ENCODE peak calls at places on chromosomes 16 and 17, in eight cellular contexts. S is EH; J is breast epithelium; Z is aorta; D is NCI-H774; Q is left kidney; N is HFFc6; I is activated naive CD4-positive, alpha-beta T cell. X is an unnamed sample.

GRCh38 chr17:78484300-78485159 is 92.7 kb downstream of the DNAH17 start:
- DNase-seq in N (no peak), S (peak), J (no peak), D (peak), Q (peak), I (peak), Z (no peak), X (no peak)

GRCh38 chr17:82933006-82933310 is 93.1 kb upstream of the ZNF750 start:
- DNase-seq in N (no peak), Q (no peak), Z (peak), I (no peak), D (no peak), J (peak), S (no peak), X (no peak)

GRCh38 chr17:70767102-70767701 is 597.9 kb downstream of the KCNJ2 start:
- DNase-seq in I (no peak), J (no peak), Q (peak), S (peak), Z (no peak), D (peak), N (peak), X (no peak)

GRCh38 chr17:77424585-77425344 is 284.0 kb downstream of the SEC14L1 start:
- DNase-seq in Q (peak), J (no peak), I (no peak), S (peak), Z (peak), D (no peak), N (peak), X (no peak)

GRCh38 chr17:38925263-38925995 is at the start of gene LASP1NB:
- DNase-seq in D (no peak), S (peak), I (no peak), Z (no peak), J (no peak), Q (peak), N (no peak), X (no peak)

GRCh38 chr16:56830669-56831068 is 34.3 kb upstream of the SLC12A3 start:
- DNase-seq in D (no peak), S (peak), J (no peak), N (no peak), Q (no peak), Z (no peak), I (no peak), X (no peak)

GRCh38 chr17:57551321-57552079 is 193.6 kb downstream of the CCDC182 start:
- DNase-seq in D (no peak), J (no peak), Z (no peak), Q (peak), I (no peak), S (no peak), N (no peak), X (no peak)

GRCh38 chr16:79271583-79271982 is 329.0 kb downstream of the MAF start:
- DNase-seq in Q (no peak), D (no peak), S (no peak), N (no peak), J (no peak), Z (no peak), I (no peak), X (no peak)

GRCh38 chr16:77767211-77767610 is 21.2 kb upstream of the VAT1L start:
- DNase-seq in Q (no peak), D (no peak), Z (no peak), J (no peak), S (no peak), I (no peak), N (no peak), X (no peak)

GRCh38 chr16:57042157-57043111 is 49.9 kb upstream of the CPNE2 start:
- DNase-seq in I (peak), Z (no peak), S (no peak), Q (no peak), N (peak), J (no peak), D (no peak), X (no peak)

GRCh38 chr17:43324205-43324893 is 74.4 kb upstream of the ARL4D start:
- DNase-seq in Q (peak), J (no peak), N (no peak), S (peak), D (no peak), Z (no peak), I (no peak), X (peak)

GRCh38 chr17:55152236-55152635 is 112.5 kb upstream of the HLF start:
- DNase-seq in Q (no peak), Z (no peak), I (no peak), S (peak), J (no peak), D (no peak), N (no peak), X (no peak)

GRCh38 chr16:14307623-14308356 is 236.7 kb downstream of the MRTFB start:
- DNase-seq in S (peak), D (no peak), J (no peak), N (no peak), Q (no peak), Z (peak), I (no peak), X (peak)

GRCh38 chr17:64081802-64082799 is 47.8 kb downstream of the ERN1 start:
- DNase-seq in Q (peak), J (no peak), N (peak), S (peak), D (peak), I (no peak), Z (no peak), X (peak)

GRCh38 chr17:48546924-48547838 is 2.3 kb upstream of the HOXB2 start:
- DNase-seq in N (no peak), J (no peak), Q (peak), S (no peak), D (no peak), Z (no peak), I (no peak), X (no peak)

GRCh38 chr17:8963665-8964258 is 1.7 kb downstream of the PIK3R5 start:
- DNase-seq in J (no peak), Z (no peak), S (no peak), D (no peak), I (no peak), Q (peak), N (no peak), X (no peak)

GRCh38 chr16:74224828-74225227 is 71.8 kb upstream of the PSMD7 start:
- DNase-seq in Q (peak), Z (no peak), D (no peak), S (peak), J (no peak), N (no peak), I (no peak), X (no peak)

GRCh38 chr16:88790312-88791150 is 5.5 kb upstream of the PIEZO1 start:
- DNase-seq in Z (peak), Q (peak), N (no peak), D (no peak), S (peak), J (no peak), I (no peak), X (no peak)

GRCh38 chr17:74531231-74531761 is at the start of gene CD300LB:
- DNase-seq in I (no peak), J (peak), S (no peak), D (no peak), Q (no peak), Z (peak), N (no peak), X (no peak)

GRCh38 chr16:85697441-85697840 is 8.7 kb upstream of the GINS2 start:
- DNase-seq in D (no peak), I (no peak), Q (no peak), Z (no peak), N (no peak), J (no peak), S (no peak), X (no peak)

GRCh38 chr17:65345261-65346060 is 208.3 kb downstream of the RGS9 start:
- DNase-seq in D (no peak), J (no peak), I (no peak), S (no peak), N (no peak), Q (no peak), Z (no peak), X (peak)

GRCh38 chr17:13786000-13786598 is 184.4 kb upstream of the HS3ST3A1 start:
- DNase-seq in J (no peak), Q (no peak), I (no peak), D (no peak), N (peak), Z (no peak), S (peak), X (no peak)

GRCh38 chr17:76268015-76268749 is 3.0 kb downstream of the UBALD2 start:
- DNase-seq in I (peak), Q (peak), S (peak), N (peak), J (no peak), D (no peak), Z (peak), X (peak)

GRCh38 chr16:19344224-19344801 is 58.8 kb downstream of the CLEC19A start:
- DNase-seq in D (no peak), J (no peak), I (no peak), Q (no peak), Z (no peak), S (no peak), N (no peak), X (no peak)

GRCh38 chr17:63698886-63699637 is 863 bp downstream of the LIMD2 start:
- DNase-seq in N (no peak), S (peak), Q (peak), I (peak), Z (peak), J (no peak), D (no peak), X (no peak)

GRCh38 chr17:57523926-57524634 is 221.0 kb downstream of the CCDC182 start:
- DNase-seq in Q (no peak), S (peak), I (no peak), D (peak), N (peak), Z (peak), J (no peak), X (no peak)

GRCh38 chr16:89593841-89594240 is 18.3 kb downstream of the CPNE7 start:
- DNase-seq in J (no peak), S (no peak), Q (no peak), D (no peak), N (no peak), I (no peak), Z (no peak), X (no peak)

GRCh38 chr16:23826528-23827244 is 9.1 kb upstream of the PRKCB start:
- DNase-seq in Q (no peak), Z (no peak), S (no peak), N (no peak), I (no peak), D (no peak), J (no peak), X (no peak)

GRCh38 chr16:824194-824593 is 23.7 kb upstream of the GNG13 start:
- DNase-seq in J (no peak), S (no peak), Q (no peak), I (no peak), D (no peak), Z (no peak), N (no peak), X (peak)

GRCh38 chr17:50627782-50628601 is 6.7 kb upstream of the ABCC3 start:
- DNase-seq in Q (peak), N (no peak), I (no peak), J (no peak), Z (no peak), S (no peak), D (peak), X (no peak)

GRCh38 chr17:79645022-79645776 is 34.3 kb upstream of the RBFOX3 start:
- DNase-seq in I (no peak), N (no peak), S (no peak), D (no peak), Z (no peak), Q (no peak), J (peak), X (no peak)

GRCh38 chr16:11359370-11359769 is 14.1 kb downstream of the RMI2 start:
- DNase-seq in N (peak), Q (peak), Z (no peak), D (no peak), S (peak), I (no peak), J (peak), X (peak)

GRCh38 chr17:14746784-14747575 is 446.1 kb downstream of the HS3ST3B1 start:
- DNase-seq in D (no peak), I (no peak), Z (no peak), J (no peak), Q (no peak), S (no peak), N (no peak), X (no peak)

GRCh38 chr17:61599608-61600007 is 8.6 kb upstream of the NACA2 start:
- DNase-seq in Q (no peak), N (no peak), D (no peak), S (no peak), I (no peak), Z (no peak), J (no peak), X (no peak)

GRCh38 chr17:2179615-2180295 is 123.8 kb downstream of the SMG6 start:
- DNase-seq in D (no peak), J (peak), Z (peak), Q (peak), S (peak), N (peak), I (no peak), X (no peak)

GRCh38 chr17:31794111-31794510 is 64.9 kb downstream of the COPRS start:
- DNase-seq in I (no peak), D (no peak), Q (no peak), J (no peak), Z (no peak), N (no peak), S (no peak), X (no peak)

GRCh38 chr16:29304251-29304900 is 102.1 kb downstream of the NPIPB11 start:
- DNase-seq in J (no peak), Q (peak), I (no peak), N (no peak), S (no peak), Z (peak), D (no peak), X (no peak)